ENCODE peak calls at places on chromosomes 5 and 9, in six cellular contexts. One of them, this sample, is unnamed. For H3K4me1, the result is how much of the 10 kb centered on the place peaks cover.

GRCh38 chr5:30030110-30030509 is 1163.4 kb upstream of the CDH6 start:
- DNase-seq in effector memory CD4-positive, alpha-beta T cell: no peak
- DNase-seq in mesenchymal stem cell: no peak
- DNase-seq in GM23248: no peak
- DNase-seq in A549: no peak
- DNase-seq in heart right ventricle: no peak
- DNase-seq in this sample: no peak

GRCh38 chr5:133644000-133644865 is 31.9 kb upstream of the FSTL4 start:
- DNase-seq in effector memory CD4-positive, alpha-beta T cell: no peak
- DNase-seq in mesenchymal stem cell: no peak
- DNase-seq in GM23248: no peak
- DNase-seq in A549: no peak
- DNase-seq in heart right ventricle: no peak
- DNase-seq in this sample: peak

GRCh38 chr5:78779771-78780616 is 131.4 kb upstream of the LHFPL2 start:
- DNase-seq in effector memory CD4-positive, alpha-beta T cell: no peak
- DNase-seq in mesenchymal stem cell: peak
- DNase-seq in GM23248: peak
- DNase-seq in A549: no peak
- DNase-seq in heart right ventricle: no peak
- DNase-seq in this sample: peak

GRCh38 chr9:77896269-77897245 is 135.1 kb downstream of the GNAQ start:
- DNase-seq in effector memory CD4-positive, alpha-beta T cell: no peak
- DNase-seq in mesenchymal stem cell: no peak
- DNase-seq in GM23248: no peak
- DNase-seq in A549: no peak
- DNase-seq in heart right ventricle: no peak
- DNase-seq in this sample: no peak

GRCh38 chr9:77981332-77981731 is 50.3 kb downstream of the GNAQ start:
- DNase-seq in effector memory CD4-positive, alpha-beta T cell: no peak
- DNase-seq in mesenchymal stem cell: no peak
- DNase-seq in GM23248: peak
- DNase-seq in A549: no peak
- DNase-seq in heart right ventricle: no peak
- DNase-seq in this sample: no peak

GRCh38 chr5:5929231-5929630 is 449.1 kb downstream of the MED10 start:
- DNase-seq in effector memory CD4-positive, alpha-beta T cell: no peak
- DNase-seq in mesenchymal stem cell: no peak
- DNase-seq in GM23248: no peak
- DNase-seq in A549: no peak
- DNase-seq in heart right ventricle: no peak
- DNase-seq in this sample: no peak

GRCh38 chr5:61306531-61307195 is 25.4 kb upstream of the ZSWIM6 start:
- DNase-seq in effector memory CD4-positive, alpha-beta T cell: no peak
- DNase-seq in mesenchymal stem cell: peak
- DNase-seq in GM23248: peak
- DNase-seq in A549: no peak
- DNase-seq in heart right ventricle: no peak
- DNase-seq in this sample: peak

GRCh38 chr5:55429707-55430253 is 105.0 kb downstream of the PLPP1 start:
- DNase-seq in effector memory CD4-positive, alpha-beta T cell: no peak
- DNase-seq in mesenchymal stem cell: no peak
- DNase-seq in GM23248: no peak
- DNase-seq in A549: no peak
- DNase-seq in heart right ventricle: peak
- DNase-seq in this sample: peak

GRCh38 chr5:14143843-14144585 is 872 bp downstream of the TRIO start:
- DNase-seq in effector memory CD4-positive, alpha-beta T cell: no peak
- DNase-seq in mesenchymal stem cell: no peak
- DNase-seq in GM23248: peak
- DNase-seq in A549: no peak
- DNase-seq in heart right ventricle: peak
- DNase-seq in this sample: peak

GRCh38 chr5:143134269-143134668 is 269.2 kb downstream of the NR3C1 start:
- DNase-seq in effector memory CD4-positive, alpha-beta T cell: no peak
- DNase-seq in mesenchymal stem cell: no peak
- DNase-seq in GM23248: peak
- DNase-seq in A549: no peak
- DNase-seq in heart right ventricle: no peak
- DNase-seq in this sample: no peak

GRCh38 chr9:97510797-97511761 is 9.6 kb downstream of the TMOD1 start:
- DNase-seq in effector memory CD4-positive, alpha-beta T cell: no peak
- DNase-seq in mesenchymal stem cell: peak
- DNase-seq in GM23248: peak
- DNase-seq in A549: no peak
- DNase-seq in heart right ventricle: no peak
- DNase-seq in this sample: no peak

GRCh38 chr5:1005362-1005851 is 3.2 kb upstream of the NKD2 start:
- DNase-seq in effector memory CD4-positive, alpha-beta T cell: no peak
- DNase-seq in mesenchymal stem cell: no peak
- DNase-seq in GM23248: no peak
- DNase-seq in A549: no peak
- DNase-seq in heart right ventricle: no peak
- DNase-seq in this sample: no peak

GRCh38 chr9:114507726-114508125 is 2.5 kb upstream of the WHRN start:
- DNase-seq in effector memory CD4-positive, alpha-beta T cell: no peak
- DNase-seq in mesenchymal stem cell: peak
- DNase-seq in GM23248: peak
- DNase-seq in A549: no peak
- DNase-seq in heart right ventricle: no peak
- DNase-seq in this sample: no peak

GRCh38 chr9:34654317-34655083 is 2.5 kb downstream of the IL11RA start:
- DNase-seq in effector memory CD4-positive, alpha-beta T cell: no peak
- DNase-seq in mesenchymal stem cell: no peak
- DNase-seq in GM23248: peak
- DNase-seq in A549: no peak
- DNase-seq in heart right ventricle: peak
- DNase-seq in this sample: no peak

GRCh38 chr5:15926586-15926985 is 253.0 kb downstream of the MARCHF11 start:
- DNase-seq in effector memory CD4-positive, alpha-beta T cell: no peak
- DNase-seq in mesenchymal stem cell: no peak
- DNase-seq in GM23248: no peak
- DNase-seq in A549: no peak
- DNase-seq in heart right ventricle: no peak
- DNase-seq in this sample: peak

GRCh38 chr9:86491634-86492266 is 137.5 kb upstream of the TUT7 start:
- DNase-seq in effector memory CD4-positive, alpha-beta T cell: no peak
- DNase-seq in mesenchymal stem cell: no peak
- DNase-seq in GM23248: no peak
- DNase-seq in A549: no peak
- DNase-seq in heart right ventricle: no peak
- DNase-seq in this sample: peak

GRCh38 chr5:53090229-53090628 is 19.3 kb downstream of the MOCS2 start:
- DNase-seq in effector memory CD4-positive, alpha-beta T cell: no peak
- DNase-seq in mesenchymal stem cell: no peak
- DNase-seq in GM23248: no peak
- DNase-seq in A549: no peak
- DNase-seq in heart right ventricle: no peak
- DNase-seq in this sample: no peak

GRCh38 chr5:53087596-53087995 is 22.0 kb downstream of the MOCS2 start:
- DNase-seq in effector memory CD4-positive, alpha-beta T cell: no peak
- DNase-seq in mesenchymal stem cell: no peak
- DNase-seq in GM23248: no peak
- DNase-seq in A549: no peak
- DNase-seq in heart right ventricle: no peak
- DNase-seq in this sample: no peak

GRCh38 chr5:53087171-53087570 is 22.4 kb downstream of the MOCS2 start:
- DNase-seq in effector memory CD4-positive, alpha-beta T cell: no peak
- DNase-seq in mesenchymal stem cell: no peak
- DNase-seq in GM23248: no peak
- DNase-seq in A549: no peak
- DNase-seq in heart right ventricle: no peak
- DNase-seq in this sample: no peak

GRCh38 chr5:53091304-53091703 is 18.3 kb downstream of the MOCS2 start:
- DNase-seq in effector memory CD4-positive, alpha-beta T cell: no peak
- DNase-seq in mesenchymal stem cell: peak
- DNase-seq in GM23248: peak
- DNase-seq in A549: no peak
- DNase-seq in heart right ventricle: no peak
- DNase-seq in this sample: no peak

GRCh38 chr5:53089481-53089976 is 20.0 kb downstream of the MOCS2 start:
- DNase-seq in effector memory CD4-positive, alpha-beta T cell: no peak
- DNase-seq in mesenchymal stem cell: no peak
- DNase-seq in GM23248: no peak
- DNase-seq in A549: no peak
- DNase-seq in heart right ventricle: no peak
- DNase-seq in this sample: no peak
- H3K4me3 ChIP-seq in effector memory CD4-positive, alpha-beta T cell: peak
- H3K4me3 ChIP-seq in mesenchymal stem cell: no peak
- H3K4me3 ChIP-seq in GM23248: no peak
- H3K4me3 ChIP-seq in A549: no peak
- H3K4me3 ChIP-seq in heart right ventricle: no peak
- H3K4me3 ChIP-seq in this sample: no peak

GRCh38 chr5:172903790-172904189 is 55.4 kb upstream of the RPL26L1 start:
- DNase-seq in effector memory CD4-positive, alpha-beta T cell: no peak
- DNase-seq in mesenchymal stem cell: peak
- DNase-seq in GM23248: peak
- DNase-seq in A549: no peak
- DNase-seq in heart right ventricle: no peak
- DNase-seq in this sample: peak

GRCh38 chr5:172904312-172904642 is 54.9 kb upstream of the RPL26L1 start:
- DNase-seq in effector memory CD4-positive, alpha-beta T cell: no peak
- DNase-seq in mesenchymal stem cell: no peak
- DNase-seq in GM23248: no peak
- DNase-seq in A549: no peak
- DNase-seq in heart right ventricle: no peak
- DNase-seq in this sample: no peak

GRCh38 chr5:172901012-172901780 is 58.0 kb upstream of the RPL26L1 start:
- DNase-seq in effector memory CD4-positive, alpha-beta T cell: no peak
- DNase-seq in mesenchymal stem cell: peak
- DNase-seq in GM23248: peak
- DNase-seq in A549: no peak
- DNase-seq in heart right ventricle: peak
- DNase-seq in this sample: peak

GRCh38 chr5:172901788-172902496 is 57.3 kb upstream of the RPL26L1 start:
- DNase-seq in effector memory CD4-positive, alpha-beta T cell: no peak
- DNase-seq in mesenchymal stem cell: peak
- DNase-seq in GM23248: peak
- DNase-seq in A549: peak
- DNase-seq in heart right ventricle: no peak
- DNase-seq in this sample: peak

DNA sequence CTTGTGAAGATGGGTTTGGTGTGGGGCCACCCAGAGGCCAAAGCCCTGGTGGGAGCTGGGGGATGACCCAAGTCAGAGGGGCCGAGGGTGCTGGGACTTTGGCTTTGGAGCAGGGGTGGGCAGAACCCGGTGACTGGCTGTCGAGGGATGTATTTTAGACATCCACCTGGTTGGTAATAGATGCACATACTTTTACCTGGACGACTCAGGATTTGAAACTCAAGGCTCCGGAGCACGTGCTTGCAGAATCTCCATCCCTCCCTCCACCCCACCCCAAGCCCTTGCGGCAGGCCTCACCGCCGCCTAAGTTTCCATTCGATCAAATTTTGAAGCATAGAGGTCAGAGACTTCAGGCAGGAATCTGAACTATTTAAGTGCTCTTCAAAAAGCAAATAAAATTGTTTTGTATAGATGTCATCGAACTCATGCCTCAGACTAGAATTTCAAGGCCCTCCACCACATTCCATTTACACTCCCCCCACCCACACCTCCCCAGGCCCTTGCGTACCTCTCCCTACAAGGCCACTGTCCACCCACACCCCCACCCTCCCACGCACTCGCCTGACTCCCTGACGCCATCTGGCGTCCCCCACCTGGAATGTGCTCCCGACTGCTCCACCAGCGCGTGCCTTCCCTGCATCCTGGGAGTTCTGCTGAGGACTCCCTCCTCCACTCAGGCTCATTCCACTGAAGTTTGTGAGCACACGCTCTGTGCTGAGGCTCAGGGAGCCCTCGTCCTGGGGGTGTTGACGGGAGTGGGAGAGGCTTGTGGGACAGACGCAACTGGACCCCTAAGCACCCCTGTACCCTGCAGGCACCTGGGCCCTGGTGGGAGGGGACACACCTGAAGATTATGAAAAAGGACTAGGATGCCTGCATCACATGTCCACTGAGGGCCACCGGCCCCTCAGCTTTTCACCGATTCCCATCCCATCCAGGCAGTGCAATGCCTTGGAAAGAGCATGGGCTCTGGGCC is 56.4 kb upstream of the RPL26L1 start:
- DNase-seq in effector memory CD4-positive, alpha-beta T cell: no peak
- DNase-seq in mesenchymal stem cell: peak
- DNase-seq in GM23248: peak
- DNase-seq in A549: peak
- DNase-seq in heart right ventricle: peak
- DNase-seq in this sample: peak
- H3K4me1 ChIP-seq in effector memory CD4-positive, alpha-beta T cell: under half
- H3K4me1 ChIP-seq in mesenchymal stem cell: half or more
- H3K4me1 ChIP-seq in GM23248: half or more
- H3K4me1 ChIP-seq in A549: half or more
- H3K4me1 ChIP-seq in heart right ventricle: half or more
- H3K4me1 ChIP-seq in this sample: under half

GRCh38 chr5:135487839-135488514 is 35.8 kb upstream of the TIFAB start:
- DNase-seq in effector memory CD4-positive, alpha-beta T cell: no peak
- DNase-seq in mesenchymal stem cell: no peak
- DNase-seq in GM23248: peak
- DNase-seq in A549: no peak
- DNase-seq in heart right ventricle: no peak
- DNase-seq in this sample: no peak
- H3K4me3 ChIP-seq in effector memory CD4-positive, alpha-beta T cell: no peak
- H3K4me3 ChIP-seq in mesenchymal stem cell: no peak
- H3K4me3 ChIP-seq in GM23248: peak
- H3K4me3 ChIP-seq in A549: peak
- H3K4me3 ChIP-seq in heart right ventricle: no peak
- H3K4me3 ChIP-seq in this sample: no peak

GRCh38 chr9:126481862-126482261 is 131.9 kb upstream of the LMX1B start:
- DNase-seq in effector memory CD4-positive, alpha-beta T cell: no peak
- DNase-seq in mesenchymal stem cell: no peak
- DNase-seq in GM23248: no peak
- DNase-seq in A549: no peak
- DNase-seq in heart right ventricle: no peak
- DNase-seq in this sample: no peak
- H3K4me1 ChIP-seq in effector memory CD4-positive, alpha-beta T cell: under half
- H3K4me1 ChIP-seq in mesenchymal stem cell: under half
- H3K4me1 ChIP-seq in GM23248: under half
- H3K4me1 ChIP-seq in A549: under half
- H3K4me1 ChIP-seq in heart right ventricle: under half
- H3K4me1 ChIP-seq in this sample: under half

This sample was measured in SJCRH30.